ENCODE peak calls at places on chromosomes 4 and X, in seven cellular contexts. X is heart left ventricle, H is IMR-90, Q is transverse colon, N is upper lobe of left lung, C is tibial nerve, S is lower leg skin. I is an unnamed sample.

GRCh38 chr4:150779707-150780106 is 197.8 kb downstream of the MAB21L2 start:
- DNase-seq in S (no peak), Q (no peak), C (no peak), X (no peak), H (no peak), N (no peak), I (no peak)

GRCh38 chrX:129781134-129782014 is 1.6 kb downstream of the SASH3 start:
- DNase-seq in N (peak), H (no peak), S (no peak), C (no peak), X (peak), Q (peak), I (peak)

GRCh38 chr4:48173055-48173991 is 39.3 kb upstream of the TXK start:
- DNase-seq in N (no peak), Q (no peak), S (no peak), X (no peak), H (peak), C (no peak), I (no peak)

GRCh38 chr4:163603246-163603645 is 108.8 kb downstream of the TMA16 start:
- DNase-seq in X (no peak), S (no peak), C (no peak), Q (no peak), N (no peak), H (peak), I (no peak)

GRCh38 chr4:78293348-78293747 is 236.2 kb downstream of the FRAS1 start:
- DNase-seq in S (no peak), Q (no peak), C (no peak), N (no peak), H (peak), X (no peak), I (no peak)

GRCh38 chr4:72568959-72569718 is at the start of gene ADAMTS3:
- DNase-seq in X (peak), Q (peak), N (peak), S (peak), H (peak), C (no peak), I (peak)

GRCh38 chr4:4395849-4396627 is 9.1 kb downstream of the NSG1 start:
- DNase-seq in S (no peak), N (no peak), H (peak), Q (no peak), X (no peak), C (no peak), I (no peak)

GRCh38 chrX:133776072-133776471 is 209.3 kb downstream of the GPC3 start:
- DNase-seq in H (no peak), X (no peak), S (no peak), C (no peak), Q (peak), N (peak), I (no peak)

GRCh38 chrX:150358651-150359050 is 4.5 kb upstream of the MAMLD1 start:
- DNase-seq in C (no peak), S (no peak), N (no peak), H (no peak), Q (no peak), X (no peak), I (no peak)

GRCh38 chrX:153763989-153764755 is at the start of gene PLXNB3:
- DNase-seq in S (peak), Q (peak), X (peak), N (peak), H (peak), C (peak), I (peak)

GRCh38 chrX:1111543-1112300 is 100.7 kb downstream of the CRLF2 start:
- DNase-seq in X (no peak), S (no peak), H (no peak), N (no peak), Q (no peak), C (no peak), I (peak)

GRCh38 chrX:88621278-88621677 is 125.7 kb upstream of the CPXCR1 start:
- DNase-seq in S (no peak), N (no peak), X (no peak), Q (no peak), C (no peak), H (no peak), I (no peak)

GRCh38 chr4:80184053-80184790 is 13.1 kb upstream of the PRDM8 start:
- DNase-seq in X (peak), H (peak), C (peak), S (peak), Q (peak), N (peak), I (peak)

GRCh38 chr4:158807696-158808095 is 38.9 kb downstream of the FNIP2 start:
- DNase-seq in H (no peak), N (no peak), X (no peak), Q (no peak), S (no peak), C (no peak), I (no peak)

GRCh38 chrX:140701480-140701879 is 8.1 kb upstream of the LINC00632 start:
- DNase-seq in H (peak), X (no peak), C (no peak), N (no peak), Q (no peak), S (no peak), I (no peak)

GRCh38 chr4:61638600-61638999 is 438.5 kb downstream of the ADGRL3 start:
- DNase-seq in C (no peak), Q (no peak), X (no peak), H (peak), N (no peak), S (no peak), I (no peak)

GRCh38 chrX:70253377-70254062 is 6.5 kb downstream of the P2RY4 start:
- DNase-seq in C (no peak), S (no peak), N (no peak), H (peak), X (no peak), Q (no peak), I (no peak)

GRCh38 chr4:149716728-149717127 is 98.9 kb downstream of the IQCM start:
- DNase-seq in H (no peak), N (no peak), S (no peak), Q (no peak), X (no peak), C (no peak), I (no peak)

GRCh38 chrX:9874483-9874882 is 88.3 kb downstream of the SHROOM2 start:
- DNase-seq in X (no peak), N (no peak), S (no peak), Q (no peak), H (peak), C (no peak), I (no peak)

DNA sequence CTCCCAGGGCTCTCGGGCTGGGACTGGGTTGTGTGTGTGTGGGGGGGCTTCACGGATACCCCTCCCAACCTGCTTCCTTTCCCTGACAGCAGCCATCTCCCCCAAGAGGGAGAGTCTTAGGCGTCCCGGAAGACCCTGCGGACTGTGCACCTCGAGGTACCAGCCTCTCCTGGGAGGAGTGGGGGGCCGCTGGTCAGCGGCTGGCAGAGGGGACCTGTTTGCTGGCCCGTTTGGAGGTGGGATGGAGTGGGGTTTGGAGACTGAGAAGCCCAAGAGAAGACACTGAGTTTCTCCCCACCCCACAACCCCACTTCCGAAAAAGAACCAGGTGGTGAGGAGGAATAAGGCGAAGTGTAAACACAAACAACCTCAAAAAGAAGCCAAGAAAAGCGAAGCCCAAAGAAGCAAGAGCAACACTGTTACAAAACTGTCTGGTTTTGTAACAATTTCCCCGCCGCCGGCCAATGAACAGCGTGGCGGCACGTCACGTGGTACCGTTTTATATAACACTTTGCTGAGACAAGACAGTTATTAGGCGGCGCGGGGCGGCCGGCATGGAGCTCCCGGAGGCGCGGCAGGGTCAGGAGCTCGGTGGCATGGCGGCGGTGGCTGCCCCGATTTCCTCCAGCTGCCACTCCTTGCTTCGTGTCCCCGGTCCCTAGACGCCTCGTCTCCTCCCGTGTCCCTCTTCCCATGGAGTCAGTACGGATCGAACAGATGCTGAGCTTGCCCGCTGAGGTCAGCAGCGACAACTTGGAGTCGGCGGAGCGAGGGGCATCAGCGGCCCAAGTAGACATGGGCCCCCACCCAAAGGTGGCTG is at the start of gene LONRF3:
- DNase-seq in N (peak), H (peak), C (peak), S (peak), X (peak), Q (peak), I (peak)
- TF ChIP-seq POLR2A in N (peak), H (no peak), C (peak), S (peak), X (no peak), Q (peak), I (no peak)

GRCh38 chr4:81504685-81505598 is 33.2 kb upstream of the RASGEF1B start:
- DNase-seq in S (peak), C (peak), X (peak), Q (peak), N (peak), H (no peak), I (peak)
- TF ChIP-seq POLR2A in S (no peak), C (no peak), X (no peak), Q (peak), N (no peak), H (no peak), I (no peak)

GRCh38 chr4:185532795-185533324 is 2.4 kb downstream of the PDLIM3 start:
- DNase-seq in N (no peak), C (no peak), Q (no peak), S (no peak), H (no peak), X (no peak), I (no peak)

GRCh38 chr4:185535818-185536729 is 767 bp upstream of the PDLIM3 start:
- DNase-seq in Q (peak), C (no peak), S (no peak), N (no peak), X (peak), H (no peak), I (no peak)

GRCh38 chr4:185534534-185534849 is 815 bp downstream of the PDLIM3 start:
- DNase-seq in X (no peak), C (no peak), S (no peak), H (no peak), Q (no peak), N (no peak), I (no peak)

GRCh38 chr4:185532327-185532726 is 3.0 kb downstream of the PDLIM3 start:
- DNase-seq in H (no peak), X (no peak), N (no peak), C (no peak), S (no peak), Q (no peak), I (no peak)

GRCh38 chr4:185534850-185535761 is at the start of gene PDLIM3:
- DNase-seq in Q (peak), C (no peak), S (no peak), H (peak), X (peak), N (peak), I (peak)
- TF ChIP-seq POLR2A in Q (peak), C (no peak), S (no peak), H (peak), X (peak), N (peak), I (peak)

GRCh38 chr4:122824616-122825015 is 2.0 kb upstream of the FGF2 start:
- DNase-seq in C (no peak), H (peak), N (no peak), Q (no peak), X (no peak), S (no peak), I (no peak)

GRCh38 chr4:122827899-122828601 is 1.4 kb downstream of the FGF2 start:
- DNase-seq in Q (peak), C (peak), S (peak), X (no peak), N (no peak), H (peak), I (no peak)

GRCh38 chr4:122826000-122826595 is 533 bp upstream of the FGF2 start:
- DNase-seq in C (no peak), Q (no peak), X (no peak), N (no peak), H (peak), S (no peak), I (no peak)

GRCh38 chr4:122826596-122827257 is at the start of gene FGF2:
- DNase-seq in Q (peak), N (peak), X (peak), S (peak), C (peak), H (peak), I (peak)

GRCh38 chr4:122827258-122827887 is 742 bp downstream of the FGF2 start:
- DNase-seq in S (no peak), X (peak), N (no peak), C (peak), Q (peak), H (peak), I (peak)
- TF ChIP-seq POLR2A in S (no peak), X (no peak), N (no peak), C (no peak), Q (no peak), H (no peak), I (no peak)

GRCh38 chr4:8618421-8618820 is 25.9 kb downstream of the CPZ start:
- DNase-seq in Q (no peak), X (no peak), C (no peak), N (no peak), H (no peak), S (no peak), I (no peak)

GRCh38 chr4:8618961-8619720 is 26.6 kb downstream of the CPZ start:
- DNase-seq in S (no peak), N (no peak), Q (no peak), C (no peak), H (no peak), X (no peak), I (no peak)

GRCh38 chr4:8616831-8617230 is 24.3 kb downstream of the CPZ start:
- DNase-seq in C (no peak), H (no peak), X (peak), Q (no peak), N (no peak), S (no peak), I (no peak)

GRCh38 chr4:8615921-8616787 is 23.6 kb downstream of the CPZ start:
- DNase-seq in S (no peak), X (peak), H (no peak), Q (no peak), N (no peak), C (no peak), I (no peak)

DNA sequence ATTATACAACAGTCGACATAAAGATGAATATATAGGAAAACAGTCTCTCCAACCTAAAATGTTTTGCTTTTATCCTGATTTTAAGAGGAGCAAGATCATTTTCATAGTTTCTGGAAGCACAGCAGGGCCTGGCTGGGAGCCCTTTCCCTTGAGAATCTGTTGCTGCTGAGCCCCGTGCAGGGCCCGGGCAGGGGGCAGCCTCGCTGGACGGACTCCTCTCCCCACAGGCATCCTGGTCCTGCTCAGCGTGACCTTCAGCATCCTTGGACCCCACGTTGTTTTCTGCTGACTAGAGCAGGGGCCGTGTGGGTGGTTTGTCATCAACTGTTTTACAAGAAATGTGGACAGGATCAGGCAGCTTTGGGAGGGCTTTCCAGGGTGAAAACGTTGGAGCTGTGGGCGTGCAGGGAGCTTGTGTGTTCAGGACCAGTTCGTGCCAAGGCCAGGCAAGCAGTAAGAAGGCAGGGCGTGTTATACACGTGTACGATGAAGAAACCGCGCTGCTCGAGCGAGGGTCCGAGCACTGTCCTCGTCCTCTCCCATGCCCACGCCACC is 25.0 kb downstream of the CPZ start:
- DNase-seq in C (no peak), Q (no peak), H (no peak), N (no peak), S (no peak), X (peak), I (no peak)
- TF ChIP-seq POLR2A in C (no peak), Q (no peak), H (no peak), N (no peak), S (no peak), X (no peak), I (no peak)

GRCh38 chr4:3291411-3291968 is 1.3 kb upstream of the RGS12 start:
- DNase-seq in N (peak), S (peak), X (no peak), C (no peak), Q (peak), H (no peak), I (no peak)

GRCh38 chr4:3294401-3295241 is 1.8 kb downstream of the RGS12 start:
- DNase-seq in C (no peak), Q (no peak), H (no peak), S (no peak), N (no peak), X (no peak), I (peak)

GRCh38 chr4:3293410-3294391 is 880 bp downstream of the RGS12 start:
- DNase-seq in N (no peak), S (no peak), C (no peak), Q (no peak), H (no peak), X (no peak), I (peak)

GRCh38 chr4:3291969-3292570 is 751 bp upstream of the RGS12 start:
- DNase-seq in S (no peak), Q (peak), N (peak), H (no peak), X (peak), C (no peak), I (peak)

GRCh38 chr4:3292571-3293409 is at the start of gene RGS12:
- DNase-seq in X (peak), N (peak), C (peak), H (peak), Q (peak), S (peak), I (peak)
- TF ChIP-seq POLR2A in X (peak), N (peak), C (peak), H (peak), Q (peak), S (no peak), I (peak)

DNA sequence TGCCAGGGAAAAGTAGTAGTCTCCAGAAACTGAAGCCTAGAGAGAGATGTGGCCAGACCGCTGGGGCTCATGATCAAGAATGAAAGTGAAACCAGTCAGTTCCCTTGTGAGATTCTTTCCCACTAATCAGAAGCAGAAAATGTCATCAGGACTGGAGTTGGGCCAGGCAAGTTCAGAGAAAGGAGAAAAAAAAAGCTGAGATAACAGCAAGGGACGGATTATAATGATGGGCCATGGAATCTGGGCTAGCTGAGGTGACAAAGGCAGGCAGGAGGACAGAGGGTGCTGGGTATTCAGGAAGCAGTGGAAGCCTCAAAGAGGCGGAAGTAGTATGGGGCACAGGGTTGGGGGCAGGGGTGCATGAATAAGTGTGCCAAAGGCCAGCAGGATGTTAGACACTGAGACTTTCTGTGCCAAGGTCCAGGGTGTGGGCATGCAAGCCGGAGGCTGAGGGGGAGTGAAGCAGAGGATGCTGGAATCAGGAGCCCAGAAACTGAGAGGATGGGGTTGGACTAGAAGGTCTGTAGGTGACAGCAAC is 2.5 kb downstream of the CXorf38 start:
- DNase-seq in X (peak), Q (peak), S (peak), N (peak), H (peak), C (peak), I (peak)
- TF ChIP-seq POLR2A in X (no peak), Q (peak), S (no peak), N (no peak), H (no peak), C (no peak), I (no peak)

GRCh38 chr4:20778896-20779295 is 78.6 kb downstream of the PACRGL start:
- DNase-seq in N (no peak), Q (no peak), H (no peak), S (no peak), C (no peak), X (no peak), I (no peak)
- TF ChIP-seq POLR2A in N (no peak), Q (no peak), H (no peak), S (no peak), C (no peak), X (no peak), I (no peak)

GRCh38 chrX:135168533-135168932 is 2.7 kb downstream of the CT55 start:
- DNase-seq in S (no peak), H (no peak), C (no peak), X (no peak), N (no peak), Q (no peak), I (no peak)

GRCh38 chrX:135170468-135170867 is 730 bp downstream of the CT55 start:
- DNase-seq in C (no peak), Q (no peak), H (no peak), N (no peak), S (no peak), X (no peak), I (no peak)

DNA sequence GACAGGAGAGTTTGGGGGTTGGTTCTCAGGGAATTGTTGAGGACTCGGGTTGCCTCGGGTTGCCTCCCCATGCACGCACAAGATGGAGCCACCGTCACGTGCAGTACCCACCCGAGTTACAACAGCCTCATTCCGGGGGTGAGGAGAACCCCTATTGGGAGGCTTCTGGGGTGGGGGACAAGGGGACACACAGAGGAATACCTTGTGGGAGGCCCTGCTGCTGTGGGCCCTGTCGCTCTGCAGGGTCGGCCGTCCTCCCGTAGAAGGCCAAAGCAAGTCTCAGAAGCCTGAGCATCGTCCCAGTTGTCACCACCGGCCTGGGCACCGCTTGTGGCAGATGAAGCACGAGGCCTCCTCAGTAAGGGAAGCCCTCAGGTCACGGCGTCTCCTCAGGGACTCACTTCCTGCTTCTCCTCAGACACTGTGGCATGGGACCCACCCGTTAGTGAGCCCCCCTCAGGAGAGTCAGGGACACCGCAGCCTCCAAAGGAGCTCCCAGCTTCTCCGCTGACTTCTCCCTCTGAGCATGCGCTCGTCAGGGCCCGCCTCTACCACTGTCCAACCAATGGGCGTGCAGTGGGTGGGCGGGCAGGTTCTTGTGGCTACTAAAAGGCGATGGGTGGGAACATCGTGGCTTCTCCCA is at the start of gene CT55:
- DNase-seq in S (no peak), H (no peak), C (no peak), Q (no peak), X (no peak), N (no peak), I (no peak)
- TF ChIP-seq POLR2A in S (no peak), H (no peak), C (no peak), Q (no peak), X (no peak), N (no peak), I (no peak)